ENCODE peak calls at places on chromosome 22, in five cellular contexts. W, H, T, U and M are unnamed samples.

GRCh38 chr22:44698531-44699421 is 3.2 kb upstream of the PRR5 start:
- DNase-seq in W (peak; percentile 94), H (peak; percentile 93), T (peak; percentile 87), U (no peak), M (no peak)

GRCh38 chr22:42794551-42795510 is 62.2 kb downstream of the ARFGAP3 start:
- DNase-seq in W (no peak), H (no peak), T (peak; percentile 76), U (no peak), M (no peak)

GRCh38 chr22:50544746-50545253 is 899 bp upstream of the KLHDC7B start:
- DNase-seq in W (no peak), H (no peak), T (no peak), U (no peak), M (no peak)

GRCh38 chr22:22425366-22425765 is 83.2 kb downstream of the ZNF280B start:
- DNase-seq in W (no peak), H (no peak), T (no peak), U (no peak), M (no peak)

GRCh38 chr22:40482391-40482790 is 112.0 kb downstream of the SGSM3 start:
- DNase-seq in W (no peak), H (no peak), T (no peak), U (no peak), M (no peak)

GRCh38 chr22:46454910-46455269 is 82.5 kb downstream of the CELSR1 start:
- DNase-seq in W (peak; percentile 10), H (no peak), T (no peak), U (no peak), M (no peak)

GRCh38 chr22:45968003-45968650 is 8.8 kb downstream of the WNT7B start:
- DNase-seq in W (peak; percentile 66), H (no peak), T (no peak), U (no peak), M (no peak)

GRCh38 chr22:46240073-46240472 is 10.0 kb downstream of the CDPF1 start:
- DNase-seq in W (no peak), H (no peak), T (no peak), U (no peak), M (no peak)

GRCh38 chr22:48212727-48213126 is 1450.3 kb downstream of the TBC1D22A start:
- DNase-seq in W (no peak), H (no peak), T (no peak), U (no peak), M (no peak)

GRCh38 chr22:42857845-42858481 is 890 bp upstream of the ARFGAP3 start:
- DNase-seq in W (no peak), H (no peak), T (no peak), U (no peak), M (no peak)

GRCh38 chr22:30333707-30334087 is 7.0 kb upstream of the TBC1D10A start:
- DNase-seq in W (no peak), H (no peak), T (no peak), U (no peak), M (no peak)

GRCh38 chr22:26406118-26406517 is 22.9 kb upstream of the ASPHD2 start:
- DNase-seq in W (peak; percentile 66), H (no peak), T (no peak), U (no peak), M (no peak)

GRCh38 chr22:24335529-24335928 is 64.9 kb downstream of the SPECC1L start:
- DNase-seq in W (no peak), H (peak; percentile 54), T (no peak), U (no peak), M (no peak)

GRCh38 chr22:50340157-50340879 is 2.8 kb upstream of the PPP6R2 start:
- DNase-seq in W (no peak), H (peak; percentile 18), T (peak; percentile 61), U (no peak), M (no peak)

GRCh38 chr22:42811510-42811909 is 45.6 kb downstream of the ARFGAP3 start:
- DNase-seq in W (no peak), H (no peak), T (no peak), U (no peak), M (no peak)

GRCh38 chr22:21868651-21869050 is 1.2 kb upstream of the MAPK1 start:
- DNase-seq in W (no peak), H (no peak), T (no peak), U (no peak), M (no peak)

GRCh38 chr22:46149998-46150549 is at the start of gene PPARA:
- DNase-seq in W (peak; percentile 60), H (peak; percentile 89), T (peak; percentile 86), U (peak; percentile 73), M (peak; percentile 63)

GRCh38 chr22:49154433-49154832 is 673.2 kb downstream of the BRD1 start:
- DNase-seq in W (no peak), H (no peak), T (no peak), U (no peak), M (no peak)

GRCh38 chr22:22180738-22181514 is 63.7 kb upstream of the VPREB1 start:
- DNase-seq in W (no peak), H (no peak), T (no peak), U (no peak), M (no peak)

GRCh38 chr22:49933236-49933921 is 14.9 kb downstream of the CRELD2 start:
- DNase-seq in W (no peak), H (no peak), T (no peak), U (no peak), M (no peak)

GRCh38 chr22:37781434-37782059 is 26.2 kb upstream of the GCAT start:
- DNase-seq in W (peak; percentile 19), H (no peak), T (peak; percentile 75), U (no peak), M (no peak)
- TF ChIP-seq CTCF in W (peak; percentile 18), H (peak; percentile 35), T (peak; percentile 70), U (peak; percentile 28), M (no peak)

GRCh38 chr22:20215742-20216141 is 52.4 kb downstream of the RTN4R start:
- DNase-seq in W (no peak), H (no peak), T (no peak), U (no peak), M (no peak)
- TF ChIP-seq CTCF in W (no peak), H (no peak), T (peak; percentile 27), U (no peak), M (no peak)

GRCh38 chr22:37199839-37200161 is 11.8 kb upstream of the C1QTNF6 start:
- DNase-seq in W (no peak), H (no peak), T (no peak), U (no peak), M (no peak)
- TF ChIP-seq CTCF in W (no peak), H (no peak), T (no peak), U (no peak), M (no peak)

GRCh38 chr22:37101311-37102063 is 8.0 kb downstream of the TMPRSS6 start:
- DNase-seq in W (no peak), H (no peak), T (no peak), U (no peak), M (no peak)

GRCh38 chr22:37100589-37101127 is 8.9 kb downstream of the TMPRSS6 start:
- DNase-seq in W (no peak), H (no peak), T (no peak), U (no peak), M (no peak)

GRCh38 chr22:37095113-37095512 is 14.4 kb downstream of the TMPRSS6 start:
- DNase-seq in W (no peak), H (no peak), T (no peak), U (no peak), M (no peak)

GRCh38 chr22:37103151-37103550 is 6.4 kb downstream of the TMPRSS6 start:
- DNase-seq in W (no peak), H (no peak), T (no peak), U (no peak), M (no peak)

GRCh38 chr22:37098976-37099577 is 10.4 kb downstream of the TMPRSS6 start:
- DNase-seq in W (no peak), H (no peak), T (peak; percentile 79), U (no peak), M (no peak)
- TF ChIP-seq CTCF in W (no peak), H (peak; percentile 28), T (peak; percentile 70), U (peak; percentile 12), M (no peak)

GRCh38 chr22:36510966-36511881 is 4.4 kb upstream of the FOXRED2 start:
- DNase-seq in W (peak; percentile 51), H (peak; percentile 69), T (peak; percentile 88), U (peak; percentile 37), M (peak; percentile 61)

GRCh38 chr22:36506637-36507517 is at the start of gene FOXRED2:
- DNase-seq in W (peak; percentile 68), H (peak; percentile 90), T (peak; percentile 95), U (peak; percentile 83), M (peak; percentile 89)

GRCh38 chr22:36510384-36510783 is 3.5 kb upstream of the FOXRED2 start:
- DNase-seq in W (no peak), H (no peak), T (no peak), U (no peak), M (no peak)

GRCh38 chr22:36507518-36508010 is 724 bp upstream of the FOXRED2 start:
- DNase-seq in W (no peak), H (no peak), T (no peak), U (no peak), M (no peak)

DNA sequence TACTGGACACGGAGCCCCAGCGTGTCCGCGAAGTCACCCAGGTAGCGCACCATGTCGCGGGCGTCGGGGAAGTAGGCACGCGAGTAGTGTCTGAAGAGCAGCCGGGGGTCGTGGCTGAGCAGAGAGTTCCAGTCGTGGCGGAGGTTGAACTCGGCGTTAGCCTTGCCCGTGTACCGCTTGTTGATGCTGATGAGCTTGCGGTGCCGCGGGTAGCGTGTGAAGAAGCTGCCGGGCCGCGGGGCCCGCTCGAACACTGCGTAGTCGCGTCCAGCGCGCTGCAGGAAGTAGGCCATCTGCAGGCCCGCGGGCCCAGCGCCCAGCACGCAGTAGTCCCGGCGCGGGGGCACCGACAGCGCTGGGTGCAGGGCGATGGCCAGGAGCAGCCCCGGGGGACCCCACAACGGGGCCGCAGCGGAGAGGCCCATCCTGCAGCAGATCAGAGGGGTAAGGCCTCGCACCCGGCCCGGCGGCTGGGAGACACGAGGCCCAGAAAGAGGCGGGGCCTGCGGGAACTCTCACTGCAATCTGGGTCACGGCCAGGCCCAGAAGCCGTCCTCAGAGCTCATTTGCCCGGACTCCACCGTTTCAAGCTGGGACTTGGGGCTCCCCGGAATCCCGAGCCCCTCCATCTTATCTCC is 723 bp downstream of the FOXRED2 start:
- DNase-seq in W (no peak), H (no peak), T (no peak), U (no peak), M (no peak)
- TF ChIP-seq CTCF in W (no peak), H (no peak), T (no peak), U (no peak), M (no peak)

DNA sequence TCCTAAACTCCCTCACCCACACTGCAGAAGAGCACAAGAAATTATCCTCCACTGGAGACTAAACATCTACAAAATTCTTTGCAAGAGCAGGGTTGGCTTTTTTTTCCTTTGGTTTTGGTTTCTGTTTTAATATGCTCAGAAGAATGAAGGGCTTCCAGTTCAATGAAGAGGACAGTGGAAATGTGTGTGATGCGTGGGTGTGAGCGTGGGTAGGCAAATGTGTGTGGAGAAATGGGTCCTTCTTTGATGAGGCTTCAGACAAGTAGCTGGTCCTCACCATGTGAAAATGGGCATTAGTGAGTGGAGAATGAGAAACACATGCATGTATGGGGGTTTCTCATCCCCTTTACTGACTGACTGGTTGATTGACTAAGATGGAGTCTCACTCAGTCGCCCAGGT is 263.3 kb upstream of the SYN3 start:
- DNase-seq in W (no peak), H (no peak), T (no peak), U (no peak), M (no peak)
- TF ChIP-seq CTCF in W (no peak), H (no peak), T (no peak), U (no peak), M (no peak)